ENCODE peak calls at places on chromosomes 7 and 10, in seven cellular contexts. X, T, Q, W, E, L and R are unnamed samples.
A peak's percentile ranks its signal among the peaks of the same experiment; 100 is the strongest.

GRCh38 chr10:87842220-87842641 is 21.1 kb downstream of the KLLN start:
- DNase-seq in X (no peak), T (no peak), Q (no peak), W (no peak), E (no peak), L (no peak), R (peak; percentile 37)

GRCh38 chr7:80835251-80835650 is 83.6 kb downstream of the SEMA3C start:
- DNase-seq in X (no peak), T (no peak), Q (no peak), W (peak; percentile 10), E (no peak), L (no peak), R (no peak)

GRCh38 chr7:151755131-151755787 is 121.7 kb downstream of the PRKAG2 start:
- DNase-seq in X (no peak), T (no peak), Q (no peak), W (no peak), E (no peak), L (no peak), R (no peak)

GRCh38 chr7:108452707-108453106 is 3.5 kb downstream of the NRCAM start:
- DNase-seq in X (no peak), T (peak; percentile 67), Q (no peak), W (peak; percentile 32), E (no peak), L (no peak), R (peak; percentile 55)

GRCh38 chr10:46559231-46559671 is 2.8 kb upstream of the GPRIN2 start:
- DNase-seq in X (no peak), T (no peak), Q (no peak), W (peak; percentile 4), E (peak; percentile 9), L (no peak), R (no peak)

GRCh38 chr10:69316313-69317059 is 38.2 kb downstream of the HK1 start:
- DNase-seq in X (no peak), T (no peak), Q (no peak), W (no peak), E (no peak), L (no peak), R (peak; percentile 42)

GRCh38 chr10:132890301-132890700 is 52.1 kb downstream of the CFAP46 start:
- DNase-seq in X (no peak), T (no peak), Q (no peak), W (no peak), E (no peak), L (no peak), R (no peak)

GRCh38 chr10:126171555-126171954 is 216.7 kb downstream of the ADAM12 start:
- DNase-seq in X (peak; percentile 80), T (no peak), Q (no peak), W (no peak), E (no peak), L (no peak), R (peak; percentile 51)

GRCh38 chr10:30183076-30183402 is 123.7 kb upstream of the JCAD start:
- DNase-seq in X (no peak), T (no peak), Q (no peak), W (no peak), E (no peak), L (no peak), R (no peak)

GRCh38 chr7:152760384-152761115 is 998 bp downstream of the ACTR3B start:
- DNase-seq in X (no peak), T (peak; percentile 20), Q (no peak), W (no peak), E (no peak), L (no peak), R (peak; percentile 34)

GRCh38 chr10:132868995-132869394 is 73.4 kb downstream of the CFAP46 start:
- DNase-seq in X (no peak), T (no peak), Q (no peak), W (no peak), E (peak; percentile 4), L (no peak), R (no peak)

GRCh38 chr10:60570272-60570865 is 180.7 kb upstream of the ANK3 start:
- DNase-seq in X (no peak), T (no peak), Q (no peak), W (no peak), E (no peak), L (no peak), R (no peak)

GRCh38 chr7:77205706-77206105 is 6.1 kb upstream of the FGL2 start:
- DNase-seq in X (no peak), T (no peak), Q (no peak), W (no peak), E (no peak), L (peak; percentile 43), R (no peak)

GRCh38 chr7:36677769-36678435 is 46.4 kb downstream of the AOAH start:
- DNase-seq in X (no peak), T (no peak), Q (no peak), W (no peak), E (no peak), L (no peak), R (no peak)

GRCh38 chr10:75355706-75356105 is 45.9 kb downstream of the ZNF503 start:
- DNase-seq in X (no peak), T (no peak), Q (no peak), W (no peak), E (no peak), L (no peak), R (no peak)

GRCh38 chr7:132592947-132593335 is 16.7 kb upstream of the PLXNA4 start:
- DNase-seq in X (no peak), T (no peak), Q (no peak), W (no peak), E (no peak), L (no peak), R (no peak)

GRCh38 chr7:100674441-100675407 is 1.2 kb downstream of the GNB2 start:
- DNase-seq in X (no peak), T (peak; percentile 67), Q (no peak), W (peak; percentile 37), E (no peak), L (no peak), R (peak; percentile 51)

GRCh38 chr7:98772242-98772603 is 97.6 kb downstream of the TMEM130 start:
- DNase-seq in X (no peak), T (peak; percentile 28), Q (no peak), W (no peak), E (no peak), L (peak; percentile 47), R (no peak)

GRCh38 chr10:22805304-22805703 is 90.9 kb upstream of the PIP4K2A start:
- DNase-seq in X (peak; percentile 26), T (no peak), Q (peak; percentile 35), W (no peak), E (no peak), L (no peak), R (peak; percentile 83)

GRCh38 chr10:128567561-128567960 is 441.3 kb upstream of the MKI67 start:
- DNase-seq in X (no peak), T (peak; percentile 30), Q (no peak), W (no peak), E (no peak), L (no peak), R (no peak)

GRCh38 chr7:150514748-150515222 is at the start of gene GIMAP7:
- DNase-seq in X (no peak), T (no peak), Q (no peak), W (peak; percentile 71), E (no peak), L (peak; percentile 54), R (no peak)

GRCh38 chr10:91539930-91540329 is 92.9 kb downstream of the PPP1R3C start:
- DNase-seq in X (no peak), T (no peak), Q (no peak), W (no peak), E (no peak), L (no peak), R (no peak)

GRCh38 chr10:123860856-123861255 is 30.8 kb downstream of the CPXM2 start:
- DNase-seq in X (no peak), T (no peak), Q (no peak), W (no peak), E (no peak), L (no peak), R (no peak)

GRCh38 chr7:41979834-41980307 is 257.1 kb downstream of the GLI3 start:
- DNase-seq in X (no peak), T (peak; percentile 84), Q (no peak), W (peak; percentile 34), E (no peak), L (no peak), R (peak; percentile 74)

GRCh38 chr10:86688398-86688921 is 20.1 kb downstream of the LDB3 start:
- DNase-seq in X (no peak), T (peak; percentile 85), Q (peak; percentile 41), W (peak; percentile 59), E (no peak), L (no peak), R (peak; percentile 82)

GRCh38 chr7:108525327-108525984 is 479 bp downstream of the PNPLA8 start:
- DNase-seq in X (peak; percentile 72), T (peak; percentile 85), Q (no peak), W (peak; percentile 52), E (no peak), L (no peak), R (no peak)

GRCh38 chr10:24008164-24009066 is 200.5 kb upstream of the KIAA1217 start:
- DNase-seq in X (no peak), T (peak; percentile 7), Q (no peak), W (no peak), E (no peak), L (no peak), R (peak; percentile 94)

GRCh38 chr7:100539436-100540006 is 518 bp downstream of the AGFG2 start:
- DNase-seq in X (no peak), T (peak; percentile 39), Q (no peak), W (no peak), E (no peak), L (no peak), R (no peak)

GRCh38 chr7:22635349-22635748 is 91.7 kb upstream of the IL6 start:
- DNase-seq in X (no peak), T (no peak), Q (no peak), W (no peak), E (no peak), L (no peak), R (no peak)

GRCh38 chr7:17599733-17600685 is 301.6 kb downstream of the AHR start:
- DNase-seq in X (peak; percentile 59), T (peak; percentile 1), Q (no peak), W (no peak), E (no peak), L (no peak), R (peak; percentile 92)

GRCh38 chr10:101258179-101258885 is 29.1 kb upstream of the LBX1 start:
- DNase-seq in X (no peak), T (peak; percentile 81), Q (no peak), W (peak; percentile 60), E (no peak), L (no peak), R (no peak)

GRCh38 chr7:141702047-141702567 is at the start of gene DENND11:
- DNase-seq in X (no peak), T (peak; percentile 56), Q (no peak), W (peak; percentile 68), E (peak; percentile 42), L (peak; percentile 74), R (peak; percentile 86)

GRCh38 chr10:3067859-3068179 is 471 bp downstream of the PFKP start:
- DNase-seq in X (no peak), T (peak; percentile 47), Q (no peak), W (no peak), E (no peak), L (no peak), R (no peak)

GRCh38 chr10:32054087-32054486 is 2.1 kb downstream of the KIF5B start:
- DNase-seq in X (peak; percentile 9), T (peak; percentile 20), Q (no peak), W (peak; percentile 18), E (no peak), L (no peak), R (peak; percentile 72)

GRCh38 chr10:97335188-97335619 is 675 bp upstream of the FRAT2 start:
- DNase-seq in X (no peak), T (peak; percentile 71), Q (no peak), W (no peak), E (no peak), L (no peak), R (no peak)

GRCh38 chr7:5143935-5144903 is 45.8 kb upstream of the WIPI2 start:
- DNase-seq in X (no peak), T (peak; percentile 41), Q (no peak), W (no peak), E (no peak), L (peak; percentile 79), R (no peak)

GRCh38 chr10:37857287-37858211 is at the start of gene ZNF248:
- DNase-seq in X (peak; percentile 92), T (peak; percentile 86), Q (peak; percentile 94), W (peak; percentile 97), E (peak; percentile 68), L (peak; percentile 94), R (peak; percentile 99)

GRCh38 chr7:95045236-95045923 is 138.0 kb downstream of the PPP1R9A start:
- DNase-seq in X (no peak), T (peak; percentile 44), Q (no peak), W (peak; percentile 23), E (no peak), L (no peak), R (peak; percentile 20)